ENCODE peak calls at places on chromosomes 5 and 9, in ten cellular contexts. G is tibial artery, X is omental fat pad, S is GM13976, Q is fibroblast of mammary gland, Z is adrenal gland, V is neural progenitor cell, L is AG09309, H is foreskin fibroblast, K is ovary. J is an unnamed sample.

GRCh38 chr5:166535641-166536040 is 1755.8 kb upstream of the WWC1 start:
- DNase-seq in G (no peak), X (no peak), S (no peak), Q (no peak), Z (no peak), V (no peak), L (no peak), H (no peak), K (no peak), J (no peak)

GRCh38 chr5:173928871-173929574 is 40.9 kb downstream of the CPEB4 start:
- DNase-seq in G (no peak), X (no peak), S (no peak), Q (no peak), Z (no peak), V (no peak), L (no peak), H (no peak), K (no peak), J (no peak)

GRCh38 chr5:135560858-135561257 is 17.9 kb downstream of the CXCL14 start:
- DNase-seq in G (peak; percentile 78), X (peak; percentile 63), S (peak; percentile 83), Q (peak; percentile 74), Z (peak; percentile 83), V (peak; percentile 94), L (no peak), H (peak; percentile 90), K (peak; percentile 42), J (no peak)

GRCh38 chr5:169696621-169697517 is 59.8 kb downstream of the DOCK2 start:
- DNase-seq in G (no peak), X (no peak), S (no peak), Q (peak; percentile 83), Z (no peak), V (no peak), L (peak; percentile 49), H (peak; percentile 51), K (no peak), J (no peak)

GRCh38 chr9:96884443-96884842 is 30.1 kb upstream of the ZNF782 start:
- DNase-seq in G (no peak), X (no peak), S (no peak), Q (peak; percentile 88), Z (peak; percentile 43), V (no peak), L (no peak), H (peak; percentile 89), K (no peak), J (no peak)

GRCh38 chr5:73541981-73542380 is 23.5 kb downstream of the ANKRA2 start:
- DNase-seq in G (no peak), X (no peak), S (no peak), Q (no peak), Z (no peak), V (no peak), L (no peak), H (no peak), K (no peak), J (no peak)

GRCh38 chr9:114033397-114034103 is 44.5 kb downstream of the AMBP start:
- DNase-seq in G (peak; percentile 65), X (no peak), S (peak; percentile 58), Q (peak; percentile 16), Z (no peak), V (peak; percentile 61), L (no peak), H (peak; percentile 38), K (peak; percentile 15), J (no peak)

GRCh38 chr5:1737790-1738405 is 61.7 kb downstream of the MRPL36 start:
- DNase-seq in G (no peak), X (no peak), S (peak; percentile 75), Q (peak; percentile 42), Z (peak; percentile 40), V (peak; percentile 54), L (no peak), H (peak; percentile 43), K (no peak), J (no peak)

GRCh38 chr5:10706326-10706725 is 54.7 kb downstream of the DAP start:
- DNase-seq in G (no peak), X (no peak), S (no peak), Q (no peak), Z (no peak), V (no peak), L (no peak), H (no peak), K (no peak), J (no peak)

GRCh38 chr5:178074266-178074952 is 38.9 kb upstream of the N4BP3 start:
- DNase-seq in G (no peak), X (no peak), S (peak; percentile 44), Q (no peak), Z (no peak), V (peak; percentile 30), L (no peak), H (no peak), K (no peak), J (no peak)

GRCh38 chr9:32502996-32503395 is 23.0 kb downstream of the RIGI start:
- DNase-seq in G (no peak), X (no peak), S (no peak), Q (no peak), Z (no peak), V (peak; percentile 29), L (no peak), H (no peak), K (no peak), J (no peak)

GRCh38 chr9:114153761-114154596 is 1.4 kb upstream of the COL27A1 start:
- DNase-seq in G (no peak), X (no peak), S (no peak), Q (no peak), Z (no peak), V (peak; percentile 93), L (no peak), H (peak; percentile 52), K (no peak), J (no peak)

GRCh38 chr9:127500399-127500798 is 49.1 kb downstream of the LRSAM1 start:
- DNase-seq in G (no peak), X (no peak), S (no peak), Q (no peak), Z (no peak), V (no peak), L (no peak), H (peak; percentile 34), K (no peak), J (no peak)

GRCh38 chr5:154570572-154571324 is 92.7 kb upstream of the HAND1 start:
- DNase-seq in G (no peak), X (no peak), S (no peak), Q (no peak), Z (no peak), V (peak; percentile 22), L (no peak), H (no peak), K (no peak), J (no peak)

GRCh38 chr9:129933709-129934586 is 98.7 kb downstream of the USP20 start:
- DNase-seq in G (no peak), X (no peak), S (no peak), Q (peak; percentile 38), Z (no peak), V (no peak), L (no peak), H (peak; percentile 67), K (no peak), J (no peak)

GRCh38 chr9:5551771-5552170 is 41.4 kb downstream of the PDCD1LG2 start:
- DNase-seq in G (no peak), X (no peak), S (no peak), Q (no peak), Z (no peak), V (no peak), L (no peak), H (peak; percentile 11), K (no peak), J (no peak)

GRCh38 chr5:39294736-39295135 is 69.6 kb downstream of the C9 start:
- DNase-seq in G (no peak), X (no peak), S (no peak), Q (no peak), Z (no peak), V (no peak), L (no peak), H (no peak), K (no peak), J (no peak)

DNA sequence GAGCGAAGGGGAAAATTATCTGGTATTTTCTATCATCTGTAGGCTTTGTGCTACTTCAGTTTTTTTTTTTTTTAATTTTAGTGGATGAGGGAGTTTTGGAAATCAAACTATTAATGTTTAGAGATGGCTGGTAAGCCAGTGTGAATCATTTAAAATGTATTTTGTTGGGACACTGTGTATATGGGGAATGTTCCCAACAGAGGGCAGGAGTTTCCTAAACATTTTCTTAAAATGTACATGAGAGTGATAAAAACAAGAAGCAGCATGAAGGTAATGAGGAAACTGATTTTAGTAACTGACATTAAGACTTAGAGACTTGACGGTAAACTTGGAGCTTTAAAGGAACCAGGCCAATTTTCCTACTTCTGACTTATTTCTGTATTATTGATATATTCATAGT is 68.2 kb upstream of the ITGA2 start:
- DNase-seq in G (no peak), X (no peak), S (no peak), Q (peak; percentile 43), Z (no peak), V (no peak), L (no peak), H (peak; percentile 67), K (no peak), J (no peak)
- TF ChIP-seq CTCF in G (no peak), X (no peak), S (no peak), Q (peak; percentile 25), Z (no peak), V (no peak), L (peak; percentile 10), H (no peak), K (no peak), J (no peak)

GRCh38 chr9:69535296-69535832 is 136.8 kb downstream of the APBA1 start:
- DNase-seq in G (no peak), X (no peak), S (no peak), Q (no peak), Z (no peak), V (no peak), L (no peak), H (no peak), K (no peak), J (no peak)
- TF ChIP-seq CTCF in G (no peak), X (no peak), S (no peak), Q (peak; percentile 8), Z (no peak), V (no peak), L (peak; percentile 7), H (no peak), K (no peak), J (no peak)

GRCh38 chr5:85651744-85652143 is 966.0 kb upstream of the COX7C start:
- DNase-seq in G (no peak), X (no peak), S (no peak), Q (no peak), Z (no peak), V (no peak), L (no peak), H (no peak), K (no peak), J (no peak)

GRCh38 chr5:85656050-85656449 is 961.7 kb upstream of the COX7C start:
- DNase-seq in G (no peak), X (no peak), S (no peak), Q (no peak), Z (no peak), V (no peak), L (no peak), H (no peak), K (no peak), J (no peak)
- TF ChIP-seq CTCF in G (no peak), X (no peak), S (no peak), Q (no peak), Z (no peak), V (no peak), L (no peak), H (no peak), K (no peak), J (no peak)

GRCh38 chr5:126562823-126563222 is 32.2 kb downstream of the ALDH7A1 start:
- DNase-seq in G (no peak), X (no peak), S (no peak), Q (no peak), Z (no peak), V (no peak), L (no peak), H (no peak), K (no peak), J (no peak)

GRCh38 chr5:126561908-126562307 is 33.1 kb downstream of the ALDH7A1 start:
- DNase-seq in G (no peak), X (no peak), S (no peak), Q (peak; percentile 5), Z (no peak), V (no peak), L (no peak), H (no peak), K (no peak), J (no peak)
- TF ChIP-seq CTCF in G (no peak), X (no peak), S (no peak), Q (no peak), Z (no peak), V (no peak), L (no peak), H (no peak), K (no peak), J (no peak)

J was measured in natural killer cell.